ENCODE peak calls at places on chromosome 1, in nine cellular contexts. M is CD14-positive monocyte; X is neural progenitor cell; P is GM20000; N is CD4-positive, alpha-beta T cell; A is CD8-positive, alpha-beta T cell; L is tibial artery; Z is breast epithelium; Y is AG10803. O is an unnamed sample.
A peak's percentile ranks its signal among the peaks of the same experiment; 100 is the strongest.

GRCh38 chr1:2512862-2513421 is 13.5 kb downstream of the PANK4 start:
- DNase-seq in M (no peak), X (no peak), P (no peak), N (no peak), A (no peak), L (no peak), Z (no peak), Y (no peak), O (no peak)

GRCh38 chr1:21761052-21761451 is 21.9 kb downstream of the USP48 start:
- DNase-seq in M (no peak), X (no peak), P (no peak), N (no peak), A (no peak), L (no peak), Z (no peak), Y (no peak), O (no peak)

GRCh38 chr1:209815931-209816338 is 10.0 kb upstream of the IRF6 start:
- DNase-seq in M (no peak), X (no peak), P (no peak), N (no peak), A (no peak), L (no peak), Z (peak; percentile 95), Y (no peak), O (no peak)

GRCh38 chr1:192518700-192519099 is 56.9 kb upstream of the RGS1 start:
- DNase-seq in M (no peak), X (no peak), P (peak; percentile 38), N (no peak), A (no peak), L (no peak), Z (no peak), Y (no peak), O (no peak)

GRCh38 chr1:28416509-28417194 is 47.1 kb downstream of the PHACTR4 start:
- DNase-seq in M (no peak), X (no peak), P (no peak), N (no peak), A (no peak), L (no peak), Z (no peak), Y (no peak), O (no peak)

GRCh38 chr1:106524631-106525030 is 531.8 kb upstream of the PRMT6 start:
- DNase-seq in M (no peak), X (no peak), P (no peak), N (no peak), A (no peak), L (no peak), Z (no peak), Y (no peak), O (no peak)

GRCh38 chr1:201559679-201560162 is 20.8 kb downstream of the NAV1 start:
- DNase-seq in M (peak; percentile 74), X (peak; percentile 90), P (peak; percentile 82), N (peak; percentile 60), A (peak; percentile 58), L (peak; percentile 73), Z (peak; percentile 64), Y (peak; percentile 88), O (peak; percentile 92)

GRCh38 chr1:17661546-17662157 is 93.5 kb upstream of the ACTL8 start:
- DNase-seq in M (no peak), X (peak; percentile 90), P (peak; percentile 83), N (peak; percentile 35), A (peak; percentile 6), L (no peak), Z (peak; percentile 30), Y (peak; percentile 34), O (peak; percentile 98)

GRCh38 chr1:43952731-43953350 is 6.1 kb downstream of the IPO13 start:
- DNase-seq in M (no peak), X (peak; percentile 89), P (no peak), N (no peak), A (no peak), L (no peak), Z (no peak), Y (no peak), O (no peak)

GRCh38 chr1:44212355-44213221 is 683 bp upstream of the DMAP1 start:
- DNase-seq in M (no peak), X (no peak), P (no peak), N (no peak), A (no peak), L (no peak), Z (no peak), Y (no peak), O (no peak)

GRCh38 chr1:80050085-80050484 is 1043.6 kb upstream of the ADGRL4 start:
- DNase-seq in M (no peak), X (no peak), P (no peak), N (no peak), A (no peak), L (no peak), Z (no peak), Y (no peak), O (no peak)

GRCh38 chr1:225780134-225780533 is 2.5 kb downstream of the SRP9 start:
- DNase-seq in M (no peak), X (no peak), P (no peak), N (no peak), A (no peak), L (no peak), Z (no peak), Y (no peak), O (no peak)

GRCh38 chr1:232891116-232891515 is 59.3 kb upstream of the NTPCR start:
- DNase-seq in M (no peak), X (no peak), P (no peak), N (no peak), A (no peak), L (no peak), Z (no peak), Y (peak; percentile 94), O (peak; percentile 95)

DNA sequence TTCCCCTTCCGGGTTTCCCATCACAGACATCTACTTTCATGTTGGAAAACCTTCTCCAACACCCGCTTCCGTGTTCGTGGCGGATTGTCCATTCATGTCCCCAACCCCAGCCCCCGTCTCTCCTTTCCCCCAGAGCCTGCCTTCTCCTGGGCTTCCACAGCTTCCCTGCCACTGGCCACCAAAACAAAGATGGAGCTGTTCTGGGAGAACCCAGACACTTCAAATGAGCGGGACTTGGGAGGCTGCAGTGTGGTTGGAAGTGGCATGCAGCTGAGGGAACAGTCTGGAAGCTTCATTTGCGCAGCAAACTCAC is 2.8 kb downstream of the EFHD2 start:
- DNase-seq in M (no peak), X (no peak), P (no peak), N (no peak), A (no peak), L (no peak), Z (no peak), Y (no peak), O (no peak)
- TF ChIP-seq CTCF in M (no peak), X (no peak), P (no peak), N (no peak), A (no peak), L (no peak), Z (no peak), Y (no peak), O (no peak)

DNA sequence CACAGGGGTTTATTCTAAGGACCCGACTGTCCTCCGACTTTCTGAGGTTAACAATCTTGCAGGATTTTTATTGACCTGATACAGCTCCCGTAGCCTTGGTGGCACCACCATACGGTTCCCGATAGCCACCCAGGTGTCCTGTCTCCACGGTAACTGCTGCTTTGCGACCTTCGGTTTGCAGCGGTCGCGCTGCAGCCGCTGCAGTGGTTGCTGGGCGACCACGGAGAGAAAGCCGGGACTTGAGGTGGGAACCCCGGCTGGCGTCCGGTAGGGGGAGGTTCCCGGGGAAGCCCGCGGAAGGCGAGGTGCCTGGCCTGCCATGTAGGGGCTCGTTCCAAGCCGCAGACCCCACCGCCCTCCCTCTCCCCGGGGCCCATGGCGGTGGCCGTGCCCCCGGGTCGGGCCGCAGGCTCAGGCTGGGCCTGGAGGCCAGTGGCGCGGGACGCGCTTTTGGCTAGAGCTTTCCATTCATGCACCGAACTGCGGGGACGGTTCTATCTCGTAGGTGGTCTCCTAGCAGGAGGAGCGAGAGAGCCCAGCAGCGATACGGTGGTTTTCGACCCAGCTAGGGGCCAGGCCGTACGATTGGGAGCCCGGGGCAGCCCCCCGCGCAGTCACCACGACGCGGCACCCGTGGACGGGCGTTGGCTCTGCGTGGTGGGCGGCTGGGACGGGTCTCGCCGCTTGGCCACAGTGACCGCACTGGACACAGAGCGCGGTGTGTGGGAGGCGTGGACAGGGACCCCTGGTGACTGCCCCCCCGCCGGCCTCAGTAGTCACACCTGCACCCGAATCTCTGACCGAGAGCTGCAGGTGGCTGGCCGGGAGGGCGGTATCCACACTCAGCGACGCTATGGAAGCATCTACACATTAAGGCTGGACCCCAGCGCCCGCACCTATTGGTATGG is at the start of gene KLHDC9:
- DNase-seq in M (peak; percentile 37), X (peak; percentile 97), P (peak; percentile 96), N (peak; percentile 57), A (peak; percentile 57), L (peak; percentile 68), Z (peak; percentile 82), Y (peak; percentile 71), O (peak; percentile 95)
- TF ChIP-seq CTCF in M (no peak), X (peak; percentile 35), P (no peak), N (peak; percentile 29), A (no peak), L (no peak), Z (no peak), Y (no peak), O (no peak)

GRCh38 chr1:112707217-112708001 is 482 bp upstream of the RHOC start:
- DNase-seq in M (peak; percentile 72), X (peak; percentile 95), P (peak; percentile 89), N (peak; percentile 47), A (peak; percentile 49), L (peak; percentile 91), Z (peak; percentile 85), Y (peak; percentile 84), O (peak; percentile 99)
- TF ChIP-seq CTCF in M (peak; percentile 94), X (peak; percentile 87), P (peak; percentile 94), N (peak; percentile 79), A (peak; percentile 67), L (peak; percentile 97), Z (peak; percentile 93), Y (peak; percentile 70), O (peak; percentile 88)

GRCh38 chr1:182720465-182720864 is 36.1 kb upstream of the RGS8 start:
- DNase-seq in M (no peak), X (peak; percentile 37), P (no peak), N (no peak), A (no peak), L (no peak), Z (no peak), Y (peak; percentile 16), O (no peak)
- TF ChIP-seq CTCF in M (no peak), X (peak; percentile 40), P (no peak), N (no peak), A (no peak), L (no peak), Z (no peak), Y (peak; percentile 36), O (peak; percentile 30)

GRCh38 chr1:119083980-119084379 is 56.5 kb downstream of the WARS2 start:
- DNase-seq in M (no peak), X (no peak), P (no peak), N (no peak), A (no peak), L (no peak), Z (no peak), Y (no peak), O (no peak)
- TF ChIP-seq CTCF in M (no peak), X (no peak), P (no peak), N (no peak), A (no peak), L (no peak), Z (no peak), Y (no peak), O (no peak)

O was measured in osteoblast.